ENCODE peak calls at places on chromosomes 4 and X, in nine cellular contexts. Z is fibroblast of pulmonary artery; U is NB4; A is ecto neural progenitor cell; W is stimulated activated CD8-positive, alpha-beta memory T cell treated with anti-CD3 and anti-CD28 coated beads, Interleukin-15, amount 100 ng/mL, for 4 hours; L is germinal center; I is mesenchymal stem cell; V is fibroblast of mammary gland; K is HTR-8/SVneo. J is an unnamed sample.

GRCh38 chr4:96670381-96670780 is 830.5 kb downstream of the PDHA2 start:
- DNase-seq in Z (no peak), U (no peak), A (no peak), W (no peak), L (no peak), I (no peak), V (no peak), K (no peak), J (no peak)

GRCh38 chr4:763922-764321 is 58.3 kb downstream of the PCGF3 start:
- DNase-seq in Z (no peak), U (no peak), A (no peak), W (no peak), L (no peak), I (no peak), V (no peak), K (no peak), J (peak)

GRCh38 chr4:167775374-167775773 is 317.0 kb upstream of the ANXA10 start:
- DNase-seq in Z (no peak), U (no peak), A (no peak), W (no peak), L (no peak), I (no peak), V (peak), K (no peak), J (no peak)

GRCh38 chr4:142671516-142671915 is 174.6 kb downstream of the INPP4B start:
- DNase-seq in Z (peak), U (no peak), A (no peak), W (no peak), L (no peak), I (no peak), V (no peak), K (no peak), J (no peak)

GRCh38 chr4:11223261-11223660 is 205.4 kb downstream of the HS3ST1 start:
- DNase-seq in Z (no peak), U (no peak), A (no peak), W (no peak), L (no peak), I (no peak), V (no peak), K (no peak), J (no peak)

GRCh38 chrX:95823796-95824195 is 860.8 kb upstream of the DIAPH2 start:
- DNase-seq in Z (no peak), U (no peak), A (no peak), W (no peak), L (no peak), I (no peak), V (no peak), K (no peak), J (no peak)

GRCh38 chrX:15512401-15512965 is 11.9 kb downstream of the BMX start:
- DNase-seq in Z (peak), U (no peak), A (no peak), W (no peak), L (no peak), I (no peak), V (no peak), K (no peak), J (no peak)

GRCh38 chr4:54232151-54232688 is 3.1 kb downstream of the PDGFRA start:
- DNase-seq in Z (no peak), U (no peak), A (no peak), W (no peak), L (no peak), I (peak), V (peak), K (no peak), J (peak)

GRCh38 chrX:78886550-78886949 is 58.6 kb upstream of the P2RY10 start:
- DNase-seq in Z (peak), U (peak), A (no peak), W (no peak), L (peak), I (no peak), V (peak), K (peak), J (no peak)

GRCh38 chrX:574830-575229 is 55.8 kb upstream of the SHOX start:
- DNase-seq in Z (no peak), U (no peak), A (no peak), W (no peak), L (no peak), I (no peak), V (no peak), K (no peak), J (no peak)

GRCh38 chr4:7280906-7281305 is 88.6 kb downstream of the SORCS2 start:
- DNase-seq in Z (no peak), U (no peak), A (no peak), W (no peak), L (no peak), I (no peak), V (no peak), K (peak), J (no peak)

GRCh38 chr4:7904108-7904516 is 35.5 kb downstream of the AFAP1 start:
- DNase-seq in Z (peak), U (no peak), A (no peak), W (no peak), L (no peak), I (peak), V (peak), K (no peak), J (peak)

GRCh38 chr4:79917246-79917645 is 155.8 kb downstream of the ANTXR2 start:
- DNase-seq in Z (peak), U (peak), A (peak), W (peak), L (peak), I (peak), V (peak), K (peak), J (peak)

GRCh38 chr4:16717266-16717970 is 181.0 kb downstream of the LDB2 start:
- DNase-seq in Z (no peak), U (no peak), A (no peak), W (no peak), L (no peak), I (no peak), V (peak), K (no peak), J (no peak)

GRCh38 chr4:160202802-160203201 is 1099.9 kb downstream of the RAPGEF2 start:
- DNase-seq in Z (peak), U (no peak), A (no peak), W (no peak), L (no peak), I (no peak), V (peak), K (peak), J (no peak)

GRCh38 chr4:48122756-48123155 is 11.3 kb downstream of the TXK start:
- DNase-seq in Z (no peak), U (no peak), A (no peak), W (no peak), L (no peak), I (no peak), V (no peak), K (no peak), J (no peak)

GRCh38 chrX:103338663-103339062 is 8.6 kb downstream of the TCEAL7 start:
- DNase-seq in Z (no peak), U (no peak), A (no peak), W (no peak), L (no peak), I (no peak), V (no peak), K (no peak), J (no peak)

GRCh38 chr4:101689220-101689619 is 101.3 kb upstream of the BANK1 start:
- DNase-seq in Z (no peak), U (no peak), A (no peak), W (no peak), L (no peak), I (no peak), V (no peak), K (no peak), J (no peak)

GRCh38 chrX:153819398-153820083 is 10.8 kb downstream of the PDZD4 start:
- DNase-seq in Z (no peak), U (no peak), A (no peak), W (no peak), L (no peak), I (no peak), V (no peak), K (no peak), J (peak)

GRCh38 chr4:113327513-113327912 is 278.1 kb downstream of the ANK2 start:
- DNase-seq in Z (peak), U (no peak), A (no peak), W (no peak), L (no peak), I (peak), V (peak), K (no peak), J (no peak)

GRCh38 chr4:1716065-1716945 is 4.2 kb upstream of the SLBP start:
- DNase-seq in Z (no peak), U (no peak), A (no peak), W (no peak), L (no peak), I (no peak), V (no peak), K (no peak), J (peak)

GRCh38 chrX:136189222-136189621 is 41.9 kb downstream of the FHL1 start:
- DNase-seq in Z (no peak), U (no peak), A (no peak), W (no peak), L (no peak), I (no peak), V (no peak), K (no peak), J (no peak)

GRCh38 chrX:41868392-41868977 is 54.9 kb downstream of the CASK start:
- DNase-seq in Z (no peak), U (no peak), A (no peak), W (no peak), L (no peak), I (no peak), V (no peak), K (no peak), J (no peak)

GRCh38 chr4:148327683-148328082 is 114.5 kb downstream of the NR3C2 start:
- DNase-seq in Z (no peak), U (no peak), A (no peak), W (no peak), L (no peak), I (no peak), V (no peak), K (no peak), J (no peak)

GRCh38 chr4:148674891-148675290 is 232.7 kb upstream of the NR3C2 start:
- DNase-seq in Z (no peak), U (no peak), A (no peak), W (no peak), L (no peak), I (no peak), V (no peak), K (no peak), J (no peak)

GRCh38 chrX:13051529-13052172 is 7.2 kb upstream of the FAM9C start:
- DNase-seq in Z (peak), U (no peak), A (no peak), W (no peak), L (peak), I (no peak), V (no peak), K (no peak), J (no peak)

GRCh38 chr4:155891058-155891457 is 12.4 kb upstream of the TDO2 start:
- DNase-seq in Z (peak), U (no peak), A (no peak), W (no peak), L (no peak), I (peak), V (peak), K (no peak), J (no peak)

GRCh38 chrX:123223859-123224258 is 39.8 kb downstream of the GRIA3 start:
- DNase-seq in Z (no peak), U (no peak), A (no peak), W (no peak), L (no peak), I (no peak), V (no peak), K (no peak), J (no peak)

GRCh38 chr4:2848449-2848848 is 4.8 kb downstream of the ADD1 start:
- DNase-seq in Z (peak), U (no peak), A (no peak), W (no peak), L (no peak), I (no peak), V (no peak), K (no peak), J (peak)

GRCh38 chrX:45172890-45173289 is 27.8 kb downstream of the DIPK2B start:
- DNase-seq in Z (peak), U (peak), A (no peak), W (no peak), L (no peak), I (peak), V (peak), K (peak), J (no peak)